ENCODE peak calls at places on chromosomes 7 and 10, in ten cellular contexts. F is H4, R is posterior vena cava, C is NCI-H2171 treated with DMSO at 0.1 percent for 48 hours, Y is HL-60, Q is GM13976, S is left cardiac atrium, N is GM12865, T is AG08396, X is cardiac muscle cell. K is an unnamed sample.

GRCh38 chr7:40850017-40850416 is 715.2 kb downstream of the SUGCT start:
- DNase-seq in F (no peak), R (no peak), C (no peak), Y (no peak), Q (no peak), S (no peak), N (no peak), T (peak), X (no peak), K (no peak)

GRCh38 chr7:24197852-24198251 is 86.1 kb upstream of the NPY start:
- DNase-seq in F (no peak), R (no peak), C (no peak), Y (no peak), Q (no peak), S (no peak), N (no peak), T (no peak), X (no peak), K (no peak)

GRCh38 chr7:130290745-130291144 is 2.2 kb upstream of the CPA4 start:
- DNase-seq in F (peak), R (no peak), C (no peak), Y (no peak), Q (no peak), S (no peak), N (no peak), T (no peak), X (no peak), K (no peak)

GRCh38 chr7:73824986-73825385 is 5.8 kb upstream of the CLDN4 start:
- DNase-seq in F (no peak), R (no peak), C (no peak), Y (no peak), Q (peak), S (no peak), N (no peak), T (no peak), X (no peak), K (no peak)

GRCh38 chr7:71131256-71131752 is 640 bp upstream of the GALNT17 start:
- DNase-seq in F (no peak), R (peak), C (peak), Y (no peak), Q (no peak), S (peak), N (no peak), T (no peak), X (peak), K (peak)

GRCh38 chr10:19119191-19119590 is 70.6 kb downstream of the MALRD1 start:
- DNase-seq in F (no peak), R (no peak), C (no peak), Y (no peak), Q (no peak), S (no peak), N (no peak), T (no peak), X (no peak), K (peak)

GRCh38 chr7:90677742-90678439 is 81.8 kb downstream of the CDK14 start:
- DNase-seq in F (no peak), R (no peak), C (no peak), Y (no peak), Q (no peak), S (no peak), N (no peak), T (no peak), X (no peak), K (no peak)

GRCh38 chr10:61503051-61503450 is 49.9 kb upstream of the TMEM26 start:
- DNase-seq in F (no peak), R (no peak), C (no peak), Y (no peak), Q (no peak), S (no peak), N (no peak), T (no peak), X (no peak), K (no peak)

GRCh38 chr10:13657184-13657680 is 70.5 kb downstream of the PRPF18 start:
- DNase-seq in F (no peak), R (no peak), C (no peak), Y (no peak), Q (no peak), S (no peak), N (no peak), T (no peak), X (no peak), K (no peak)

GRCh38 chr10:125494631-125495239 is 188.2 kb downstream of the TEX36 start:
- DNase-seq in F (no peak), R (no peak), C (no peak), Y (no peak), Q (no peak), S (no peak), N (no peak), T (no peak), X (no peak), K (no peak)

GRCh38 chr10:11357361-11357760 is 254.1 kb downstream of the USP6NL start:
- DNase-seq in F (no peak), R (no peak), C (no peak), Y (no peak), Q (no peak), S (no peak), N (no peak), T (no peak), X (no peak), K (no peak)

GRCh38 chr10:26215923-26216576 is 524 bp upstream of the GAD2 start:
- DNase-seq in F (no peak), R (no peak), C (peak), Y (no peak), Q (peak), S (peak), N (no peak), T (peak), X (peak), K (peak)

GRCh38 chr10:111698711-111699110 is 484.9 kb downstream of the GPAM start:
- DNase-seq in F (no peak), R (no peak), C (no peak), Y (no peak), Q (no peak), S (no peak), N (no peak), T (no peak), X (no peak), K (no peak)

GRCh38 chr10:110802551-110803238 is 69.0 kb upstream of the PDCD4 start:
- DNase-seq in F (peak), R (no peak), C (peak), Y (no peak), Q (peak), S (peak), N (peak), T (peak), X (peak), K (no peak)

GRCh38 chr7:119514326-119514725 is 758.6 kb upstream of the KCND2 start:
- DNase-seq in F (no peak), R (no peak), C (no peak), Y (no peak), Q (no peak), S (no peak), N (no peak), T (no peak), X (no peak), K (no peak)

GRCh38 chr7:141731476-141732149 is 6.5 kb upstream of the SSBP1 start:
- DNase-seq in F (no peak), R (no peak), C (no peak), Y (no peak), Q (no peak), S (no peak), N (no peak), T (no peak), X (no peak), K (no peak)

GRCh38 chr7:63899691-63900393 is 98.8 kb upstream of the ZNF722 start:
- DNase-seq in F (peak), R (peak), C (no peak), Y (no peak), Q (no peak), S (peak), N (peak), T (no peak), X (no peak), K (no peak)

GRCh38 chr10:6140141-6140841 is 51.5 kb downstream of the RBM17 start:
- DNase-seq in F (no peak), R (peak), C (no peak), Y (no peak), Q (no peak), S (no peak), N (peak), T (no peak), X (no peak), K (no peak)

GRCh38 chr10:24706479-24707118 is 17.1 kb downstream of the ARHGAP21 start:
- DNase-seq in F (peak), R (no peak), C (no peak), Y (no peak), Q (no peak), S (peak), N (no peak), T (peak), X (peak), K (no peak)

GRCh38 chr7:47088329-47089067 is 493.4 kb downstream of the TNS3 start:
- DNase-seq in F (peak), R (no peak), C (peak), Y (peak), Q (peak), S (peak), N (peak), T (peak), X (peak), K (peak)

GRCh38 chr10:97494863-97495506 is 3.2 kb downstream of the MMS19 start:
- DNase-seq in F (no peak), R (no peak), C (no peak), Y (no peak), Q (no peak), S (no peak), N (no peak), T (no peak), X (peak), K (no peak)

GRCh38 chr7:128352138-128352537 is 8.4 kb upstream of the RBM28 start:
- DNase-seq in F (no peak), R (peak), C (no peak), Y (no peak), Q (no peak), S (peak), N (no peak), T (peak), X (peak), K (peak)

GRCh38 chr10:83983578-83984255 is 155.6 kb upstream of the GHITM start:
- DNase-seq in F (peak), R (no peak), C (peak), Y (no peak), Q (no peak), S (no peak), N (peak), T (no peak), X (peak), K (no peak)

GRCh38 chr7:139739863-139740597 is 37.8 kb downstream of the HIPK2 start:
- DNase-seq in F (no peak), R (no peak), C (no peak), Y (no peak), Q (no peak), S (peak), N (no peak), T (no peak), X (no peak), K (no peak)

K was measured in neuronal stem cell.